ENCODE peak calls at places on chromosome 18, in ten cellular contexts. A, P, O, F, U, B, L, K, C and X are unnamed samples.

GRCh38 chr18:9874730-9875129 is 11.0 kb upstream of the TXNDC2 start:
- DNase-seq in A (no peak), P (no peak), O (no peak), F (no peak), U (no peak), B (no peak), L (peak; percentile 51), K (no peak), C (no peak), X (no peak)

GRCh38 chr18:74097803-74098202 is 49.8 kb downstream of the FBXO15 start:
- DNase-seq in A (no peak), P (no peak), O (no peak), F (no peak), U (no peak), B (no peak), L (no peak), K (no peak), C (no peak), X (no peak)

GRCh38 chr18:32831781-32832180 is 59.0 kb upstream of the KLHL14 start:
- DNase-seq in A (no peak), P (no peak), O (no peak), F (no peak), U (no peak), B (no peak), L (no peak), K (no peak), C (no peak), X (no peak)

GRCh38 chr18:6660334-6660733 is 69.2 kb upstream of the ARHGAP28 start:
- DNase-seq in A (no peak), P (no peak), O (no peak), F (no peak), U (no peak), B (no peak), L (peak; percentile 32), K (no peak), C (no peak), X (no peak)

GRCh38 chr18:10702196-10702595 is 176.4 kb downstream of the NAPG start:
- DNase-seq in A (no peak), P (no peak), O (no peak), F (no peak), U (no peak), B (no peak), L (no peak), K (no peak), C (no peak), X (no peak)

GRCh38 chr18:3097082-3097481 is 84.1 kb upstream of the LPIN2 start:
- DNase-seq in A (no peak), P (no peak), O (no peak), F (no peak), U (no peak), B (no peak), L (no peak), K (no peak), C (no peak), X (no peak)

GRCh38 chr18:24983566-24983965 is 368.4 kb downstream of the ZNF521 start:
- DNase-seq in A (no peak), P (no peak), O (no peak), F (no peak), U (no peak), B (no peak), L (no peak), K (no peak), C (no peak), X (no peak)

GRCh38 chr18:66990909-66991308 is 387.0 kb upstream of the CDH19 start:
- DNase-seq in A (no peak), P (no peak), O (no peak), F (no peak), U (no peak), B (no peak), L (no peak), K (no peak), C (no peak), X (no peak)

GRCh38 chr18:79510046-79510685 is 114.4 kb downstream of the NFATC1 start:
- DNase-seq in A (no peak), P (no peak), O (peak; percentile 1), F (no peak), U (no peak), B (no peak), L (no peak), K (no peak), C (no peak), X (peak; percentile 3)

DNA sequence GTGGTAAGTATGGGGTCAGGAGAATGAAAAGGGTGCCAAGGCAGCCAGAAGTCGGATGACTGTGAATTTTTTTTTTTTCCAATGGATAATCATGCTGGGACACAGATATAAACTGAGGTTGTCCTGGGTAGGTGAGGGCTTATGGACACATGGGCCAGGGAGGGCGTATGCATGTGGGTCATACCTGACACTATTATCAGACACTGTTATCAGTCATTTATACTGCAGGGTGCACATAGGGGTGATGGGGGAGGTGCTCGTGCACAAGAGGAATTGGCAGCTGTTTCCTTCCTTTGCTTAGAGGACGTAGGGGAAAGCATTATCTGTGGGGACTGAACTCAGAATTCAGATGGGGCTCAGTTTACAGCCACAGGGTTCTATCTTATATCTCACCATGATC is 10.1 kb downstream of the CTIF start:
- DNase-seq in A (no peak), P (no peak), O (no peak), F (no peak), U (no peak), B (no peak), L (no peak), K (no peak), C (no peak), X (no peak)
- H3K4me1 ChIP-seq in A (peaks cover 63% of the 10 kb centered on the region), P (peaks cover 36% of the 10 kb centered on the region), O (peaks cover under 1% of the 10 kb centered on the region), F (peaks cover 48% of the 10 kb centered on the region), U (peaks cover 14% of the 10 kb centered on the region), B (peaks cover 10% of the 10 kb centered on the region), L (peaks cover 43% of the 10 kb centered on the region), K (peaks cover 45% of the 10 kb centered on the region), C (no peaks in the 10 kb centered on the region), X (no peaks in the 10 kb centered on the region)

GRCh38 chr18:8615397-8616025 is 6.3 kb downstream of the RAB12 start:
- DNase-seq in A (peak; percentile 35), P (peak; percentile 19), O (no peak), F (no peak), U (no peak), B (no peak), L (peak; percentile 97), K (peak; percentile 55), C (peak; percentile 40), X (peak; percentile 35)

GRCh38 chr18:8616026-8616401 is 6.8 kb downstream of the RAB12 start:
- DNase-seq in A (no peak), P (no peak), O (no peak), F (no peak), U (no peak), B (no peak), L (no peak), K (no peak), C (no peak), X (no peak)

GRCh38 chr18:8619835-8620577 is 10.8 kb downstream of the RAB12 start:
- DNase-seq in A (no peak), P (no peak), O (no peak), F (no peak), U (no peak), B (no peak), L (no peak), K (no peak), C (no peak), X (no peak)

GRCh38 chr18:8619041-8619440 is 9.8 kb downstream of the RAB12 start:
- DNase-seq in A (no peak), P (no peak), O (no peak), F (no peak), U (no peak), B (no peak), L (no peak), K (no peak), C (no peak), X (no peak)

DNA sequence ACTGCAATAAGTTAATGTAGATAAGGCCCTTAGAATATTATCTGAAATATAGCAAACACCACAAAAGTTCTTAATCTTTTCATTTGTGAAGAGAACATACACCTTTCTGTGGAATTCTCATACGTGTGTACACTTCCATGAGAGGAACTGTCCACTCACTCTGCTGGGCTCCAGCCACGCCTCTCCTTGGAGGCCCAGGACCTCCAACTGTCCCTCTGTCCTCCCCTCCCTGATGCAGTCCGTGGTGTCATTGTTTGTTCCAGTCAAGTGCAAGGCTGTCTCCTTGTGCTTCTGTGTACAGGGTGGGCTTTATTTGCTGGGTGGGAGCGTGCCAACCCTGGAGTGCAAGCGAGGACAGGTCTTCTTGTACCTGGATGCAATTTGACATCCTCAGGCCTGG is 8.7 kb downstream of the RAB12 start:
- DNase-seq in A (no peak), P (no peak), O (no peak), F (no peak), U (no peak), B (no peak), L (no peak), K (no peak), C (no peak), X (no peak)
- TF ChIP-seq POLR2A in A (no peak), P (no peak), O (no peak), F (no peak), U (no peak), B (no peak), L (no peak), K (no peak), C (no peak), X (no peak)

GRCh38 chr18:48164096-48164475 is 233.6 kb upstream of the SMAD2 start:
- DNase-seq in A (no peak), P (no peak), O (no peak), F (no peak), U (no peak), B (no peak), L (no peak), K (no peak), C (no peak), X (no peak)
- H3K4me1 ChIP-seq in A (peaks cover 40% of the 10 kb centered on the region), P (peaks cover 36% of the 10 kb centered on the region), O (peaks cover 59% of the 10 kb centered on the region), F (peaks cover 63% of the 10 kb centered on the region), U (peaks cover 8% of the 10 kb centered on the region), B (peaks cover 20% of the 10 kb centered on the region), L (no peaks in the 10 kb centered on the region), K (peaks cover 8% of the 10 kb centered on the region), C (peaks cover 43% of the 10 kb centered on the region), X (peaks cover 5% of the 10 kb centered on the region)

GRCh38 chr18:75257596-75257995 is 47.0 kb downstream of the TSHZ1 start:
- DNase-seq in A (no peak), P (no peak), O (no peak), F (no peak), U (no peak), B (no peak), L (no peak), K (no peak), C (no peak), X (no peak)

GRCh38 chr18:75265255-75265654 is 54.7 kb downstream of the TSHZ1 start:
- DNase-seq in A (no peak), P (no peak), O (no peak), F (no peak), U (no peak), B (no peak), L (peak; percentile 11), K (no peak), C (no peak), X (no peak)

GRCh38 chr18:75264195-75264594 is 53.6 kb downstream of the TSHZ1 start:
- DNase-seq in A (no peak), P (no peak), O (no peak), F (no peak), U (no peak), B (no peak), L (no peak), K (no peak), C (no peak), X (no peak)

GRCh38 chr18:75265872-75266271 is 55.3 kb downstream of the TSHZ1 start:
- DNase-seq in A (no peak), P (no peak), O (no peak), F (no peak), U (no peak), B (no peak), L (no peak), K (no peak), C (no peak), X (no peak)

GRCh38 chr18:75261430-75262223 is 51.0 kb downstream of the TSHZ1 start:
- DNase-seq in A (no peak), P (no peak), O (no peak), F (no peak), U (no peak), B (no peak), L (no peak), K (no peak), C (no peak), X (no peak)
- TF ChIP-seq POLR2A in A (no peak), P (no peak), O (no peak), F (no peak), U (no peak), B (no peak), L (no peak), K (no peak), C (no peak), X (no peak)